ENCODE peak calls at places on chromosome 2, in nine cellular contexts. One of them, this sample, is unnamed. For H3K9me3 and H3K4me1, the result is how much of the 10 kb centered on the place peaks cover.

GRCh38 chr2:106339608-106340007 is 128.6 kb downstream of the RGPD3 start:
- DNase-seq in stomach: no peak
- DNase-seq in endodermal cell: no peak
- DNase-seq in breast epithelium: no peak
- DNase-seq in Peyer's patch: no peak
- DNase-seq in adipocyte: no peak
- DNase-seq in thoracic aorta: no peak
- DNase-seq in PC-9: no peak
- DNase-seq in fibroblast of lung: no peak
- DNase-seq in this sample: no peak

GRCh38 chr2:108588070-108588668 is 53.9 kb downstream of the LIMS1 start:
- DNase-seq in stomach: peak
- DNase-seq in endodermal cell: no peak
- DNase-seq in breast epithelium: no peak
- DNase-seq in Peyer's patch: no peak
- DNase-seq in adipocyte: no peak
- DNase-seq in thoracic aorta: no peak
- DNase-seq in PC-9: no peak
- DNase-seq in fibroblast of lung: no peak
- DNase-seq in this sample: peak

GRCh38 chr2:128237081-128237534 is 81.6 kb downstream of the HS6ST1 start:
- DNase-seq in stomach: no peak
- DNase-seq in endodermal cell: no peak
- DNase-seq in breast epithelium: no peak
- DNase-seq in Peyer's patch: no peak
- DNase-seq in adipocyte: peak
- DNase-seq in thoracic aorta: no peak
- DNase-seq in PC-9: no peak
- DNase-seq in fibroblast of lung: peak
- DNase-seq in this sample: no peak

GRCh38 chr2:20781656-20782265 is 41.1 kb downstream of the LDAH start:
- DNase-seq in stomach: no peak
- DNase-seq in endodermal cell: peak
- DNase-seq in breast epithelium: no peak
- DNase-seq in Peyer's patch: no peak
- DNase-seq in adipocyte: peak
- DNase-seq in thoracic aorta: no peak
- DNase-seq in PC-9: no peak
- DNase-seq in fibroblast of lung: peak
- DNase-seq in this sample: peak

GRCh38 chr2:215328066-215328465 is 16.2 kb downstream of the ATIC start:
- DNase-seq in stomach: no peak
- DNase-seq in endodermal cell: peak
- DNase-seq in breast epithelium: no peak
- DNase-seq in Peyer's patch: no peak
- DNase-seq in adipocyte: no peak
- DNase-seq in thoracic aorta: no peak
- DNase-seq in PC-9: no peak
- DNase-seq in fibroblast of lung: no peak
- DNase-seq in this sample: no peak

GRCh38 chr2:273338-273737 is 8.6 kb downstream of the ACP1 start:
- DNase-seq in stomach: no peak
- DNase-seq in endodermal cell: no peak
- DNase-seq in breast epithelium: no peak
- DNase-seq in Peyer's patch: no peak
- DNase-seq in adipocyte: no peak
- DNase-seq in thoracic aorta: no peak
- DNase-seq in PC-9: no peak
- DNase-seq in fibroblast of lung: no peak
- DNase-seq in this sample: no peak

GRCh38 chr2:62660582-62661262 is 44.8 kb upstream of the EHBP1 start:
- DNase-seq in stomach: no peak
- DNase-seq in endodermal cell: no peak
- DNase-seq in breast epithelium: no peak
- DNase-seq in Peyer's patch: no peak
- DNase-seq in adipocyte: peak
- DNase-seq in thoracic aorta: no peak
- DNase-seq in PC-9: peak
- DNase-seq in fibroblast of lung: peak
- DNase-seq in this sample: no peak

GRCh38 chr2:25822190-25823117 is 55.8 kb downstream of the ASXL2 start:
- DNase-seq in stomach: peak
- DNase-seq in endodermal cell: peak
- DNase-seq in breast epithelium: peak
- DNase-seq in Peyer's patch: peak
- DNase-seq in adipocyte: no peak
- DNase-seq in thoracic aorta: no peak
- DNase-seq in PC-9: no peak
- DNase-seq in fibroblast of lung: no peak
- DNase-seq in this sample: peak

GRCh38 chr2:24613154-24613814 is 122.2 kb downstream of the NCOA1 start:
- DNase-seq in stomach: no peak
- DNase-seq in endodermal cell: peak
- DNase-seq in breast epithelium: no peak
- DNase-seq in Peyer's patch: no peak
- DNase-seq in adipocyte: no peak
- DNase-seq in thoracic aorta: no peak
- DNase-seq in PC-9: peak
- DNase-seq in fibroblast of lung: peak
- DNase-seq in this sample: peak

GRCh38 chr2:100260712-100261620 is 61.3 kb downstream of the LONRF2 start:
- DNase-seq in stomach: peak
- DNase-seq in endodermal cell: peak
- DNase-seq in breast epithelium: peak
- DNase-seq in Peyer's patch: peak
- DNase-seq in adipocyte: peak
- DNase-seq in thoracic aorta: no peak
- DNase-seq in PC-9: no peak
- DNase-seq in fibroblast of lung: peak
- DNase-seq in this sample: peak

GRCh38 chr2:69628325-69629038 is 15.1 kb downstream of the AAK1 start:
- DNase-seq in stomach: no peak
- DNase-seq in endodermal cell: no peak
- DNase-seq in breast epithelium: no peak
- DNase-seq in Peyer's patch: no peak
- DNase-seq in adipocyte: no peak
- DNase-seq in thoracic aorta: no peak
- DNase-seq in PC-9: no peak
- DNase-seq in fibroblast of lung: no peak
- DNase-seq in this sample: no peak

GRCh38 chr2:134354611-134355010 is 100.7 kb downstream of the MGAT5 start:
- DNase-seq in stomach: no peak
- DNase-seq in endodermal cell: no peak
- DNase-seq in breast epithelium: no peak
- DNase-seq in Peyer's patch: no peak
- DNase-seq in adipocyte: no peak
- DNase-seq in thoracic aorta: no peak
- DNase-seq in PC-9: no peak
- DNase-seq in fibroblast of lung: no peak
- DNase-seq in this sample: no peak
- H3K9me3 ChIP-seq in stomach: under half
- H3K9me3 ChIP-seq in endodermal cell: under half
- H3K9me3 ChIP-seq in breast epithelium: under half
- H3K9me3 ChIP-seq in Peyer's patch: under half
- H3K9me3 ChIP-seq in adipocyte: under half
- H3K9me3 ChIP-seq in thoracic aorta: under half
- H3K9me3 ChIP-seq in PC-9: under half
- H3K9me3 ChIP-seq in fibroblast of lung: under half
- H3K9me3 ChIP-seq in this sample: under half

DNA sequence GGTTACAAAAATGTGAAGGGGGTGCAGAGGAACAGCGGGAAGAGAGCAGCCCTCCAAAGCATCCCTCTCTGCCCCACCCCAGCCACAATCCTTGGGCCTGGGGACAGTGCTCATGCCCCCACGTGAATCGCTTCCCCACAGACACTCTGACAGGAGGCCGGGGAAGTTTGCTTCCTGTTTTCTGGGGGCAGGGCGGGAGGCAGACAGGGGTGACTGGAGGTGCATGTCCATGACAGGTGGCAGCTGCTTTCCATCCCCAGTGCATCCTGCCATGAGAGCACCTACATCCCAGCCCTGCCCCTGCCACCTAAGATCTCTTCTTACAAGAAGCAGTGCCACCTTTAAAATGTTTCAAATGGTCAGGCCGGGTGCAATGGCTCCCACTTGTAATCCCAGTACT is 47.2 kb upstream of the UBE2F start:
- DNase-seq in stomach: no peak
- DNase-seq in endodermal cell: no peak
- DNase-seq in breast epithelium: no peak
- DNase-seq in Peyer's patch: no peak
- DNase-seq in adipocyte: no peak
- DNase-seq in thoracic aorta: no peak
- DNase-seq in PC-9: no peak
- DNase-seq in fibroblast of lung: no peak
- DNase-seq in this sample: no peak
- H3K4me1 ChIP-seq in stomach: under half
- H3K4me1 ChIP-seq in endodermal cell: under half
- H3K4me1 ChIP-seq in breast epithelium: under half
- H3K4me1 ChIP-seq in Peyer's patch: under half
- H3K4me1 ChIP-seq in adipocyte: under half
- H3K4me1 ChIP-seq in thoracic aorta: under half
- H3K4me1 ChIP-seq in PC-9: under half
- H3K4me1 ChIP-seq in fibroblast of lung: under half
- H3K4me1 ChIP-seq in this sample: under half

GRCh38 chr2:86522711-86523110 is 40.5 kb downstream of the CHMP3 start:
- DNase-seq in stomach: no peak
- DNase-seq in endodermal cell: no peak
- DNase-seq in breast epithelium: no peak
- DNase-seq in Peyer's patch: no peak
- DNase-seq in adipocyte: no peak
- DNase-seq in thoracic aorta: no peak
- DNase-seq in PC-9: no peak
- DNase-seq in fibroblast of lung: no peak
- DNase-seq in this sample: no peak

GRCh38 chr2:86521922-86522321 is 41.3 kb downstream of the CHMP3 start:
- DNase-seq in stomach: no peak
- DNase-seq in endodermal cell: no peak
- DNase-seq in breast epithelium: no peak
- DNase-seq in Peyer's patch: no peak
- DNase-seq in adipocyte: no peak
- DNase-seq in thoracic aorta: no peak
- DNase-seq in PC-9: no peak
- DNase-seq in fibroblast of lung: no peak
- DNase-seq in this sample: no peak

GRCh38 chr2:86519349-86519748 is 43.9 kb downstream of the CHMP3 start:
- DNase-seq in stomach: no peak
- DNase-seq in endodermal cell: no peak
- DNase-seq in breast epithelium: no peak
- DNase-seq in Peyer's patch: no peak
- DNase-seq in adipocyte: peak
- DNase-seq in thoracic aorta: no peak
- DNase-seq in PC-9: no peak
- DNase-seq in fibroblast of lung: peak
- DNase-seq in this sample: no peak

GRCh38 chr2:86520153-86520552 is 43.1 kb downstream of the CHMP3 start:
- DNase-seq in stomach: no peak
- DNase-seq in endodermal cell: no peak
- DNase-seq in breast epithelium: no peak
- DNase-seq in Peyer's patch: no peak
- DNase-seq in adipocyte: no peak
- DNase-seq in thoracic aorta: no peak
- DNase-seq in PC-9: no peak
- DNase-seq in fibroblast of lung: no peak
- DNase-seq in this sample: peak

DNA sequence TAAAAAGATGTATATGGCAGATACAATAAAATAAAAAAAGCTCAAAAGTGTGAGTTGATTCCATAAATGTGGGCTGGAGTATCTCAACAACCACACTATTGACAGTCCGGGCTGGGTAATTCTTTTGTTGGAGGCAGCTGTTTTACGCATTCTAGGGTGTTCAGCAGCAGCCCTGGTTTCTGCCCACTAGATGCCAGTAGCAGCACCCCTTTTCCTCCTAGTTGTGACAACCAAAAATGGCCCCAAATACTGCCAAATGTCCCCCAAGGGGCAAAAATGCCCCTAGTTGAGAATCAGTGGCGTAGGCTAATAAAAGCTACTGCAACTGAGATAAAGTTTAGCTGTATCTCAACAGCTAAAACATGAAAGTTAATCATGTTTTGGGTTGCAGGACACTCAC is 44.7 kb downstream of the CHMP3 start:
- DNase-seq in stomach: no peak
- DNase-seq in endodermal cell: peak
- DNase-seq in breast epithelium: no peak
- DNase-seq in Peyer's patch: no peak
- DNase-seq in adipocyte: peak
- DNase-seq in thoracic aorta: no peak
- DNase-seq in PC-9: no peak
- DNase-seq in fibroblast of lung: peak
- DNase-seq in this sample: peak
- H3K9me3 ChIP-seq in stomach: under half
- H3K9me3 ChIP-seq in endodermal cell: under half
- H3K9me3 ChIP-seq in breast epithelium: under half
- H3K9me3 ChIP-seq in Peyer's patch: under half
- H3K9me3 ChIP-seq in adipocyte: under half
- H3K9me3 ChIP-seq in thoracic aorta: under half
- H3K9me3 ChIP-seq in PC-9: under half
- H3K9me3 ChIP-seq in fibroblast of lung: under half
- H3K9me3 ChIP-seq in this sample: under half

GRCh38 chr2:174586418-174586817 is 11.2 kb downstream of the WIPF1 start:
- DNase-seq in stomach: no peak
- DNase-seq in endodermal cell: peak
- DNase-seq in breast epithelium: no peak
- DNase-seq in Peyer's patch: no peak
- DNase-seq in adipocyte: no peak
- DNase-seq in thoracic aorta: no peak
- DNase-seq in PC-9: no peak
- DNase-seq in fibroblast of lung: no peak
- DNase-seq in this sample: no peak

GRCh38 chr2:174586896-174587295 is 10.7 kb downstream of the WIPF1 start:
- DNase-seq in stomach: no peak
- DNase-seq in endodermal cell: no peak
- DNase-seq in breast epithelium: no peak
- DNase-seq in Peyer's patch: no peak
- DNase-seq in adipocyte: peak
- DNase-seq in thoracic aorta: no peak
- DNase-seq in PC-9: no peak
- DNase-seq in fibroblast of lung: no peak
- DNase-seq in this sample: no peak

GRCh38 chr2:174585657-174586056 is 11.9 kb downstream of the WIPF1 start:
- DNase-seq in stomach: no peak
- DNase-seq in endodermal cell: peak
- DNase-seq in breast epithelium: no peak
- DNase-seq in Peyer's patch: no peak
- DNase-seq in adipocyte: no peak
- DNase-seq in thoracic aorta: no peak
- DNase-seq in PC-9: no peak
- DNase-seq in fibroblast of lung: no peak
- DNase-seq in this sample: no peak

GRCh38 chr2:174589334-174589733 is 8.3 kb downstream of the WIPF1 start:
- DNase-seq in stomach: no peak
- DNase-seq in endodermal cell: no peak
- DNase-seq in breast epithelium: no peak
- DNase-seq in Peyer's patch: no peak
- DNase-seq in adipocyte: no peak
- DNase-seq in thoracic aorta: no peak
- DNase-seq in PC-9: no peak
- DNase-seq in fibroblast of lung: no peak
- DNase-seq in this sample: no peak

DNA sequence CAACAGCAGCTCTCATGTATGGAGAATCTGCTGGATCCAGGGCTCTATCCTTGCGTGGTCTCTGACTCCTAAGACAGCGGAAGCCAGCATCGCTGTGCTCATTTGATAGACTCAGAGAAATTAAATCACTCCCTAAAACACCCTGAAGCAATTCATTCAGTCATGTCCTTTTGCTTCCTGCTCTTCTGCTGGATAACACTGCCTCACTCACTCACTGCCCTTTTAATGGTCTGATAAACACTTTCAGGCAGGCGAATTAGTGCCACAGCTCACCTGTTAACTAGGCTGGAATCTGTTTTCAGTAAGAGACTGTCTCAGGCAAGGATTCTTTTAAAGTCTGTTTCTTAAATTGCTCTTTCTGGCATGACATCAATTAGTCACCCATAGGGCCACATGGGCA is 10.0 kb downstream of the WIPF1 start:
- DNase-seq in stomach: no peak
- DNase-seq in endodermal cell: no peak
- DNase-seq in breast epithelium: no peak
- DNase-seq in Peyer's patch: no peak
- DNase-seq in adipocyte: no peak
- DNase-seq in thoracic aorta: no peak
- DNase-seq in PC-9: no peak
- DNase-seq in fibroblast of lung: no peak
- DNase-seq in this sample: no peak
- H3K4me1 ChIP-seq in stomach: under half
- H3K4me1 ChIP-seq in endodermal cell: under half
- H3K4me1 ChIP-seq in breast epithelium: under half
- H3K4me1 ChIP-seq in Peyer's patch: under half
- H3K4me1 ChIP-seq in adipocyte: under half
- H3K4me1 ChIP-seq in thoracic aorta: half or more
- H3K4me1 ChIP-seq in PC-9: under half
- H3K4me1 ChIP-seq in fibroblast of lung: under half
- H3K4me1 ChIP-seq in this sample: under half

This sample was measured in Karpas-422.